ENCODE peak calls at places on chromosomes 7 and 10, in seven cellular contexts. M, T, R, I, G, W and P are unnamed samples.

GRCh38 chr7:3138206-3138605 is 94.5 kb upstream of the CARD11 start:
- DNase-seq in R (no peak), M (no peak), W (no peak), I (no peak), G (no peak), T (no peak), P (no peak)

GRCh38 chr7:5452937-5453540 is 29.4 kb upstream of the TNRC18 start:
- DNase-seq in W (no peak), T (no peak), R (no peak), I (no peak), M (no peak), G (no peak), P (no peak)

GRCh38 chr10:130403153-130403890 is 267.1 kb downstream of the GLRX3 start:
- DNase-seq in T (no peak), M (no peak), G (no peak), W (no peak), R (no peak), I (no peak), P (no peak)

GRCh38 chr10:96714031-96714590 is 6.2 kb downstream of the PIK3AP1 start:
- DNase-seq in W (no peak), G (no peak), I (no peak), M (no peak), R (no peak), T (no peak), P (no peak)

GRCh38 chr7:116736927-116737715 is 65.1 kb downstream of the MET start:
- DNase-seq in T (no peak), R (no peak), I (peak), W (no peak), G (no peak), M (no peak), P (peak)

GRCh38 chr7:4873071-4873944 is 10.2 kb downstream of the RADIL start:
- DNase-seq in I (no peak), M (no peak), R (no peak), W (no peak), T (no peak), G (no peak), P (no peak)

GRCh38 chr10:30784896-30785605 is 155.5 kb upstream of the LYZL2 start:
- DNase-seq in R (no peak), I (peak), M (peak), G (peak), W (peak), T (peak), P (peak)

GRCh38 chr10:77837248-77837924 is 89.2 kb downstream of the DLG5 start:
- DNase-seq in I (peak), R (no peak), T (peak), W (peak), M (peak), G (peak), P (peak)

GRCh38 chr7:148185050-148185449 is 405.5 kb upstream of the C7orf33 start:
- DNase-seq in W (no peak), R (no peak), T (no peak), I (peak), G (no peak), M (no peak), P (peak)